ENCODE peak calls at places on chromosomes 4 and X, in five cellular contexts. P is A549; X is CD8-positive, alpha-beta memory T cell; T is right atrium auricular region; L is naive thymus-derived CD4-positive, alpha-beta T cell. U is an unnamed sample.

GRCh38 chr4:115054836-115055235 is 58.6 kb downstream of the NDST4 start:
- DNase-seq in P (no peak), X (no peak), T (no peak), L (no peak), U (no peak)

GRCh38 chr4:41363384-41363981 is 106.8 kb downstream of the UCHL1 start:
- DNase-seq in P (peak), X (no peak), T (peak), L (no peak), U (peak)

GRCh38 chrX:17075004-17075403 is 128.5 kb downstream of the REPS2 start:
- DNase-seq in P (no peak), X (no peak), T (no peak), L (no peak), U (no peak)

GRCh38 chrX:526295-527224 is 104.0 kb upstream of the SHOX start:
- DNase-seq in P (peak), X (peak), T (no peak), L (peak), U (no peak)

GRCh38 chr4:39714171-39714570 is 16.2 kb downstream of the UBE2K start:
- DNase-seq in P (no peak), X (no peak), T (peak), L (no peak), U (no peak)

GRCh38 chrX:52576946-52577345 is 60.1 kb upstream of the XAGE1B start:
- DNase-seq in P (no peak), X (no peak), T (no peak), L (no peak), U (no peak)

GRCh38 chr4:169621754-169622481 is 1.5 kb downstream of the CLCN3 start:
- DNase-seq in P (peak), X (peak), T (no peak), L (peak), U (no peak)

GRCh38 chrX:41334866-41335589 is 1.1 kb downstream of the DDX3X start:
- DNase-seq in P (peak), X (peak), T (peak), L (no peak), U (peak)

GRCh38 chr4:57195622-57196021 is 85.4 kb upstream of the IGFBP7 start:
- DNase-seq in P (no peak), X (no peak), T (no peak), L (no peak), U (no peak)

GRCh38 chrX:39883664-39884063 is 214.1 kb downstream of the BCOR start:
- DNase-seq in P (no peak), X (no peak), T (no peak), L (no peak), U (no peak)

GRCh38 chr4:83285022-83285387 is 407 bp upstream of the COQ2 start:
- DNase-seq in P (peak), X (no peak), T (no peak), L (no peak), U (no peak)

GRCh38 chr4:113452868-113453620 is 308.5 kb downstream of the CAMK2D start:
- DNase-seq in P (peak), X (no peak), T (no peak), L (no peak), U (no peak)

GRCh38 chr4:94400191-94400590 is 51.6 kb upstream of the PDLIM5 start:
- DNase-seq in P (no peak), X (no peak), T (no peak), L (no peak), U (no peak)

GRCh38 chr4:94396984-94397383 is 54.3 kb upstream of the HPGDS start:
- DNase-seq in P (no peak), X (no peak), T (no peak), L (no peak), U (no peak)

GRCh38 chr4:94399277-94399676 is 52.5 kb upstream of the PDLIM5 start:
- DNase-seq in P (no peak), X (no peak), T (no peak), L (no peak), U (no peak)

GRCh38 chr4:94397635-94398034 is 54.1 kb upstream of the PDLIM5 start:
- DNase-seq in P (no peak), X (no peak), T (no peak), L (no peak), U (no peak)

GRCh38 chr4:94399721-94400120 is 52.0 kb upstream of the PDLIM5 start:
- DNase-seq in P (no peak), X (no peak), T (no peak), L (no peak), U (no peak)
- H3K27ac ChIP-seq in P (no peak), X (no peak), T (no peak), L (no peak), U (no peak)

GRCh38 chr4:10093273-10093621 is 23.4 kb downstream of the WDR1 start:
- DNase-seq in P (no peak), X (no peak), T (no peak), L (no peak), U (no peak)

GRCh38 chr4:10089346-10089745 is 27.3 kb downstream of the WDR1 start:
- DNase-seq in P (peak), X (no peak), T (no peak), L (no peak), U (no peak)

GRCh38 chr4:10090467-10091250 is 25.9 kb downstream of the WDR1 start:
- DNase-seq in P (no peak), X (no peak), T (no peak), L (no peak), U (no peak)

GRCh38 chr4:10092481-10093272 is 23.9 kb downstream of the WDR1 start:
- DNase-seq in P (no peak), X (no peak), T (no peak), L (no peak), U (no peak)

GRCh38 chr4:10091531-10092181 is 24.9 kb downstream of the WDR1 start:
- DNase-seq in P (no peak), X (no peak), T (no peak), L (no peak), U (no peak)
- H3K27ac ChIP-seq in P (no peak), X (no peak), T (peak), L (peak), U (no peak)

GRCh38 chr4:37675587-37676290 is 10.4 kb downstream of the RELL1 start:
- DNase-seq in P (no peak), X (no peak), T (no peak), L (no peak), U (no peak)

GRCh38 chr4:37673523-37674192 is 12.5 kb downstream of the RELL1 start:
- DNase-seq in P (no peak), X (no peak), T (no peak), L (no peak), U (no peak)

GRCh38 chr4:37671072-37671471 is 15.1 kb downstream of the RELL1 start:
- DNase-seq in P (no peak), X (no peak), T (no peak), L (no peak), U (no peak)

GRCh38 chr4:37678624-37679023 is 7.6 kb downstream of the RELL1 start:
- DNase-seq in P (no peak), X (no peak), T (no peak), L (no peak), U (no peak)

GRCh38 chr4:37674446-37674845 is 11.7 kb downstream of the RELL1 start:
- DNase-seq in P (no peak), X (no peak), T (no peak), L (no peak), U (no peak)
- H3K27ac ChIP-seq in P (no peak), X (no peak), T (no peak), L (no peak), U (no peak)

GRCh38 chr4:174450452-174450851 is 71.8 kb downstream of the HPGD start:
- DNase-seq in P (no peak), X (no peak), T (no peak), L (no peak), U (no peak)
- H3K27ac ChIP-seq in P (peak), X (no peak), T (no peak), L (no peak), U (no peak)

GRCh38 chrX:119677654-119677981 is 15.3 kb downstream of the SEPTIN6 start:
- DNase-seq in P (no peak), X (no peak), T (no peak), L (no peak), U (no peak)

GRCh38 chrX:119685225-119686066 is 7.5 kb downstream of the SEPTIN6 start:
- DNase-seq in P (no peak), X (peak), T (peak), L (peak), U (no peak)

GRCh38 chrX:119684916-119685224 is 8.1 kb downstream of the SEPTIN6 start:
- DNase-seq in P (no peak), X (no peak), T (no peak), L (no peak), U (no peak)

GRCh38 chrX:119686087-119686639 is 6.8 kb downstream of the SEPTIN6 start:
- DNase-seq in P (no peak), X (peak), T (no peak), L (no peak), U (no peak)

DNA sequence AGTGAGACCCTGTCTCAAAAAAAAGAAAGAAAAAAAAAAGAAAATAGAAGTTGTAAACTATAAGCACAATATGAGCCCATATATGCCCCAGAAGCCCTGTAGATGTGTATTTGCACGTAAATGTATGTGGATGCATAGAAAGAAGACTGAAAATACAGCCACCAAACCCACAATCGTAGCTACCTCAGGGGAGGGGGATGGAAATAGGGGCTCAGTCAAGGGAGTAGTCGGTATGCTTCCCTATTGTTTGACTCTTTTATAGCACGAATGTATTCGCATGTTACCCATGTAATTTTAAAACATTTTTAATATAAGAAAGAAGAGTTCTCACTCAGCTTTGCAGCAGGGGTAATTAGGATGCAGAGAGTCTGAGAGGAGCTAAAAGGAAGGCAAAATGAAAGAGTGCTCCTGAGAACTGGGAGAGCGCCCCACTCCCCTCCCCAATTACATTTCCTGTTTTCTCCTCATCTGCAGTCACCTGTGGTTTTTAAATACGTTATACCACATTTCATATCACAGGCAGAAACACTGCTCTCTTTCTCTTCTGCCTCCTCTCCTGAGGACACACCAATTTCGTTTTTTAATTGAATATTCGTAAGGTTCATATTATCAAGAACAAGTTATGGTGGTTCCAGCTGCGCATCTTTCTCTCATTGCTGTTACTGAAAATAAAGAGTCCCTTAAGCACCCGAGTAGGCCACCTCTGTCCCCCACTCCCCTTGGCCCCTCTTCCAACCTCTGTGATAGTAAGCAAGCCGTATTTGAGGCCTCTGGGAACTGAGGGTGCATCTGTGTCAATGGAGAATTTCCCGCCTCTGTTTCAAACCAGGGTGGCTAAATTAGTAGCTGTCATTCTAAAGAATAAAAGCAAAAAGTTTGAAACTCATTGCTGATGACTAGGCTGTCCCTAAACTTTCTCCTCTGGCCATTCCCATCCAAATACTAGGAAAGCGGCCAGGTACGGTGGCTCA is 10.7 kb downstream of the SEPTIN6 start:
- DNase-seq in P (no peak), X (peak), T (no peak), L (peak), U (no peak)
- H3K27ac ChIP-seq in P (no peak), X (peak), T (no peak), L (peak), U (no peak)

GRCh38 chr4:85399270-85399669 is 75.7 kb upstream of the ARHGAP24 start:
- DNase-seq in P (no peak), X (no peak), T (no peak), L (no peak), U (no peak)
- H3K27ac ChIP-seq in P (no peak), X (no peak), T (no peak), L (no peak), U (no peak)

GRCh38 chr4:147683717-147684700 is at the start of gene PRMT9:
- DNase-seq in P (peak), X (peak), T (peak), L (peak), U (peak)

GRCh38 chr4:147678796-147679549 is 5.0 kb downstream of the PRMT9 start:
- DNase-seq in P (peak), X (no peak), T (no peak), L (no peak), U (no peak)

GRCh38 chr4:147678121-147678520 is 5.8 kb downstream of the PRMT9 start:
- DNase-seq in P (no peak), X (no peak), T (no peak), L (no peak), U (no peak)

GRCh38 chr4:147683172-147683571 is 791 bp downstream of the PRMT9 start:
- DNase-seq in P (no peak), X (peak), T (no peak), L (no peak), U (no peak)

DNA sequence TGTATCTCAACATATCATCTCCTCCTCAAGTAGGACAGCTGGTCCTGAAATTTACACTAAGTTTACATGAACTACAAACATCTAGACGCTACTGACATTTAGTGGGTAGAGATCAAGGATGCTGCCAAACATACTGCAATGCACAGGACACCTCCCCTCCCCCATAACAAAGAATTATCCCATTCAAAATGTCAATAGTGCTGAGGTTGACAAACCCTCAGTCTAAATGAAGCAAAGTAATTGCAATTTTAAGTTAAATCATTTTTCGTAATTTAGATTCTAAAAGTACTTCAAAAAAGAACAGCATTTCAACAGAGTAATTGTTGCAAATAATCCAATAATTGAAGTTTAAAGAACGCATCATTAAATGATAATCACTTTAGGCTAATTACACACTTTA is 1.2 kb downstream of the PRMT9 start:
- DNase-seq in P (no peak), X (no peak), T (no peak), L (no peak), U (no peak)
- H3K27ac ChIP-seq in P (no peak), X (no peak), T (peak), L (peak), U (no peak)